ENCODE peak calls at places on chromosomes 5 and 9, in six cellular contexts. X is GM06990, J is mesothelial cell of epicardium, A is fibroblast of mammary gland, P is H9, I is HL-60. G is an unnamed sample.

GRCh38 chr5:143924311-143924710 is 112.3 kb downstream of the HMHB1 start:
- DNase-seq in X (no peak), J (no peak), A (peak), P (no peak), I (no peak), G (no peak)

GRCh38 chr9:15935661-15936315 is 382.9 kb downstream of the CCDC171 start:
- DNase-seq in X (no peak), J (no peak), A (peak), P (no peak), I (no peak), G (no peak)

GRCh38 chr5:78638423-78638822 is 10.1 kb downstream of the LHFPL2 start:
- DNase-seq in X (no peak), J (no peak), A (peak), P (no peak), I (no peak), G (no peak)

GRCh38 chr5:137629646-137630045 is 106.2 kb downstream of the KLHL3 start:
- DNase-seq in X (peak), J (no peak), A (peak), P (peak), I (peak), G (peak)

GRCh38 chr5:126438871-126439270 is 15.7 kb downstream of the GRAMD2B start:
- DNase-seq in X (no peak), J (no peak), A (no peak), P (no peak), I (no peak), G (no peak)

GRCh38 chr5:151892393-151892792 is 32.3 kb downstream of the GLRA1 start:
- DNase-seq in X (no peak), J (no peak), A (no peak), P (no peak), I (no peak), G (no peak)

GRCh38 chr9:108617661-108618060 is 238.1 kb downstream of the ACTL7B start:
- DNase-seq in X (no peak), J (no peak), A (no peak), P (no peak), I (no peak), G (no peak)

GRCh38 chr9:117462926-117463325 is 48.1 kb upstream of the ASTN2 start:
- DNase-seq in X (no peak), J (no peak), A (no peak), P (no peak), I (no peak), G (no peak)

GRCh38 chr5:78269088-78269703 is 25.3 kb downstream of the AP3B1 start:
- DNase-seq in X (peak), J (no peak), A (no peak), P (no peak), I (no peak), G (peak)

GRCh38 chr9:14238518-14238917 is 75.4 kb downstream of the NFIB start:
- DNase-seq in X (no peak), J (no peak), A (peak), P (peak), I (no peak), G (no peak)

DNA sequence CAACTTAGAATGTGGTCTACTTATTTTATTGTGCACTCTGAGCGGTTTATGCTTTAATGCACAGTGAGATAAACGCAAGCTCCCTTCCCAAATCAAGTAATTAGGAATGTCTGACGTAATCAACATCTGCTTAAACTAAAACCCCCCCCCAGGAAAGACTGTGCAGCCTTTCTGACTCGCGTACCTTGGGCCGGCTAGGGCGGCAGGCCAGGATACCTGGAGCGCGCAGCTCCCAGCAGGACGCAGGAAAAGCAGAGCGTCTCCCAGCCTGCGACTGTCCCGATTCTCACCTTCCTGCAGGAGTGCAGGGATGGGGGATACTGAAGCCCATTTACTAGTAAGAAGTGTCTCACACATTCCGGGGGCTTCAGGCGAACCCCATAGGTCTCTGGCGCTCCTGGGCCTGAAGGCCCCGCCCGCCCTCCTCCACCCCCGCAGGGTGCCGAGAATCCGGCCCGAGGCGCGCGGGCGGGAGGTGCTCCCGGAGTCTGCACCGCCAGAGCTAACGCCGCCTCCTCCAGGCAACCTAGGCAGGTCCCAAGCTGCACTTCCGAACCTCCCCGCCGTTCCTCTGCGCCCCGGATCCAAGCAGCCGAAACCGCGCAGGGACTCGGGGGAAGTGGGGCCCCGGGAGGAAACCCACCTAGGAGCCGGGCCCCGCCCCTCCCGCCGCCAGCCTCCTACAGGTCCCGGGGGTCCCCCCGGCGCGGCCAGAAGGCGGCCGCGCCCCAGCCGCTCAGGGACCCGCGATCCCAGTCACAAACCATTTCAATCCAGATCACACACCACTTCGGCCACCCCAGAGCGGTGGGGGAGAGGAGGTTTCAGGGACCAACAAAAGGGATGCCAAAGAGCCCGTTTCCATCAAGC is 1.4 kb downstream of the ROR2 start:
- DNase-seq in X (no peak), J (peak), A (peak), P (peak), I (peak), G (peak)
- TF ChIP-seq CTCF in X (no peak), J (peak), A (no peak), P (peak), I (no peak), G (no peak)

DNA sequence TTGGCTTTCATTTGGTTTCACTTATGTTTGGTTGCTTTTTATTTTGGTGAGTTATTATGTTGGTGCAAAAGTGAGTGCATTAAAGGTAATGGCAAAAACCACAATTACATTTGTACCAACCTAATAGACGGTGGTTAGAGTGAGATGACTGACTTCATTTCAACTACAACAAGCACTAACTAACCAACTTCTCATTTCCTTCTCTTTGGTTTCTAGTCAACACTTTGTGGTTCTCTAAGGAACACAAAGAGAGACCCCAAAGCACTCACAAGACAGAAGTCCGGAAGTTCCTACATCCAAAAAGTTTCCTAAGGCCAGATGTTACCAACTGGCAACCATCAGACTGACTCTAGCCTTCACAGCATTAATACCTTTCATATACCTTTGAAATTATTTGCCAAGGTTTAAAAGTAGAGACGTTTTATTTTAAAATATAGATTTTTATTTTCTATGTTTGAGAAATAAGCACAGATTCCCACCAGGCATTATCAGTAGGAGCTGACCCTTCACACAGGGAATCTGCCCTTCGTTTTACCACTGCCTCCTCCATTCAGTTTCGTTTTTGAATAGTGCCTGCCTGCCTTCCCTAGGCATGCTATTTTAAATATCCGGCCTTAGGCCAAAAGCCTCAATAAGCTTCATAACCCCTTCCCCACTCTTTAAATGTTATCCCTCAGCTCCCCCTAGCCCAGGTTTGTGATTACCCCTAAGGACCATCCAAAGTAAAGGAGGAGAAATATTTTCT is 301.1 kb upstream of the PTGER4 start:
- DNase-seq in X (peak), J (no peak), A (no peak), P (no peak), I (peak), G (no peak)
- TF ChIP-seq CTCF in X (no peak), J (no peak), A (no peak), P (no peak), I (no peak), G (no peak)

GRCh38 chr9:124503713-124504529 is 3.3 kb downstream of the NR5A1 start:
- DNase-seq in X (no peak), J (no peak), A (no peak), P (no peak), I (no peak), G (no peak)
- TF ChIP-seq CTCF in X (no peak), J (no peak), A (no peak), P (no peak), I (no peak), G (no peak)

GRCh38 chr9:4048441-4048840 is 251.4 kb downstream of the GLIS3 start:
- DNase-seq in X (no peak), J (no peak), A (peak), P (no peak), I (no peak), G (no peak)
- TF ChIP-seq CTCF in X (peak), J (no peak), A (peak), P (peak), I (no peak), G (no peak)

GRCh38 chr9:70228098-70228497 is 30.7 kb upstream of the SMC5 start:
- DNase-seq in X (no peak), J (no peak), A (no peak), P (no peak), I (no peak), G (no peak)

GRCh38 chr9:70232476-70232875 is 26.3 kb upstream of the SMC5 start:
- DNase-seq in X (no peak), J (no peak), A (no peak), P (no peak), I (no peak), G (no peak)

GRCh38 chr9:70229026-70229425 is 29.8 kb upstream of the SMC5 start:
- DNase-seq in X (no peak), J (no peak), A (no peak), P (no peak), I (no peak), G (no peak)

DNA sequence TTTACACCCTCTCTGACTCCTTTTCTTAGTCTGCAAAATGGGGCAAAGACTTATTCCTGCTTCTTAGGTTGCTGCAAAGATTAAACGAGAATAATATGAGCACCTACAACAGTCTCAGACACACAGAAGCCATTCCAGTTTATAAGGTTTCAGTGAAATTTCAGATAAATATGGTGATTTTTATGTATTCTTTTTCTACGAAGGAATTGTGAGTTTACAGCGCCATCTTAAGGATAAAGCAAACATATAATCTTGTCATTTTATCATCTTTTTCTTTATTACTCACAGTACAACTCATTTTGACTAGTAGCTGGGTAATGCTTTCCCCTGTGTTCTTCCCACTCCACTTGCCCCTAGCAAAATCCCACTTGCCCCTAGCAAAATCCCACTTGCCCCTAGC is 29.2 kb upstream of the SMC5 start:
- DNase-seq in X (no peak), J (no peak), A (peak), P (no peak), I (no peak), G (no peak)
- TF ChIP-seq CTCF in X (no peak), J (no peak), A (peak), P (peak), I (no peak), G (no peak)

GRCh38 chr9:133715866-133716563 is 22.1 kb downstream of the SARDH start:
- DNase-seq in X (no peak), J (peak), A (peak), P (peak), I (no peak), G (no peak)
- TF ChIP-seq CTCF in X (peak), J (peak), A (peak), P (peak), I (no peak), G (no peak)

DNA sequence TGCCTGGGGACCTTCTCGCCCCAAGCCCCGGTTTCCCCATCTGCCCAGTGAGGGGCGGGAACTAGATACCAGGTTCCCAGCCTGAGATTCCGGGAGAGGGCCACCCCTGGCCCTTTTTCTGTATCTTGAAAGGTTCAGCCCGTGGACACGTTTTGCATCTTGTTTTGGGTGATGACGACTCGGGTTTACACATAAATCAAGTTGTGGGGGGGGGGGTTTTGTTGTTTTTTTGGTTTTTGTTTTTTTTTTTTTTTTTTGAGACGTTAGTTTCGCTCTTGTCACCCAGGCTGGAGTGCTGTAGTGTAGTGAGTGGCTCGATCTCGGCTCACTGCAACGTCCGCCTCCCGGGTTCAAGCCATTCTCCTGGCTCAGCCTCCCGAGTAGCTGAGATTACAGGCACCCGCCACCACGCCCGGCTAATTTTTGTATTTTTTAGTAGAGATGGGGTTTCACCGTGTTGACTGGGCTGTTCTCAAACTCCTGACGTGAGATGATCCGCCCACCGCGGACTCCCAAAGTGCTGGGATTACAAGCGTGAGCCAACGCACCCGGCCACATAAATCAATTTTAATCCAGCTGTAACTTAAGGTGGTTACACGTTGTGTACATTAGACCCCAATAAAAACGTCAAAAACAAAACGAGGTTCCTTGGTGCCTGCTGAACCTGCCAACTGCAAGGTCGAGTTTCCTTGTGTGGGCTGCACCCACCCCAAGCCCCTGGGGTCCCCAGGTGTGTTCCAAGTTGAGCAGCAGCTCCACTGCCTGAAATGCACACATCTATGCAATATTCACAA is 1.1 kb upstream of the BRD3 start:
- DNase-seq in X (no peak), J (no peak), A (peak), P (no peak), I (no peak), G (no peak)
- TF ChIP-seq CTCF in X (no peak), J (no peak), A (no peak), P (no peak), I (no peak), G (no peak)

DNA sequence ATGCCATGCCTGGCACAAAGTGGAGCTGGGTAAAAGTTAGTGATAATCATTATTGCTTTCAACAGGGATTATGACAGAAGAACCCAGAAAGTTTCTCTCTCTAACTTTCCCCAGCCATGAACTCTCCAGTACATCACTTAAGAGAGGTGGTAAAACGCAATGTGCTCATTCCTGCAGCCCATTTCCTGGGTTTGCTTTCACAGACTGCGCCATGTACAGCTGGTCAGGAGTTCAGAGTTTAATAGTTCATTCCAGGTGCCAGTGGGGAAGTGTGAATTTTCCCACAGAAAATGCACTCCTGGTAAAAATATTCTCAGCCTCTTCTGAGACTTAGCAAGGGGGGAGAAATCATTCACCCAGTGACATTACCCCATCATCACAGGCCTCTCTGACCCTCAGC is 35.5 kb downstream of the ADAM19 start:
- DNase-seq in X (no peak), J (no peak), A (no peak), P (no peak), I (no peak), G (no peak)
- TF ChIP-seq CTCF in X (no peak), J (no peak), A (no peak), P (no peak), I (no peak), G (no peak)

GRCh38 chr9:137254624-137255447 is at the start of gene NELFB:
- DNase-seq in X (peak), J (peak), A (peak), P (peak), I (peak), G (peak)
- TF ChIP-seq CTCF in X (no peak), J (no peak), A (no peak), P (no peak), I (no peak), G (no peak)